ENCODE peak calls at places on chromosomes 2 and 18, in six cellular contexts. C is AG09319, N is HFFc6, Y is H9, T is MV-4-11, X is cortex of kidney. P is an unnamed sample.

GRCh38 chr2:109318150-109318948 is 189.3 kb downstream of the SH3RF3 start:
- DNase-seq in C (peak; percentile 78), N (peak; percentile 85), Y (no peak), T (no peak), X (no peak), P (peak; percentile 89)

GRCh38 chr18:61107107-61107506 is 226.1 kb upstream of the CDH20 start:
- DNase-seq in C (no peak), N (no peak), Y (no peak), T (no peak), X (no peak), P (no peak)

GRCh38 chr2:215619022-215619958 is 183.4 kb upstream of the FN1 start:
- DNase-seq in C (no peak), N (no peak), Y (no peak), T (no peak), X (no peak), P (no peak)

GRCh38 chr18:32831781-32832180 is 59.0 kb upstream of the KLHL14 start:
- DNase-seq in C (no peak), N (no peak), Y (no peak), T (no peak), X (no peak), P (no peak)

GRCh38 chr2:45929674-45930395 is 278.4 kb downstream of the PRKCE start:
- DNase-seq in C (no peak), N (no peak), Y (no peak), T (peak; percentile 46), X (no peak), P (no peak)

GRCh38 chr2:233442028-233442310 is 87.7 kb downstream of the DGKD start:
- DNase-seq in C (no peak), N (no peak), Y (no peak), T (no peak), X (no peak), P (no peak)

GRCh38 chr2:233990261-233990798 is 60.2 kb upstream of the SPP2 start:
- DNase-seq in C (no peak), N (no peak), Y (no peak), T (no peak), X (no peak), P (no peak)

GRCh38 chr2:228613133-228613532 is 431.6 kb upstream of the SPHKAP start:
- DNase-seq in C (peak; percentile 48), N (peak; percentile 96), Y (no peak), T (no peak), X (no peak), P (peak; percentile 44)

GRCh38 chr18:23994361-23994902 is 20.1 kb upstream of the TTC39C start:
- DNase-seq in C (peak; percentile 91), N (peak; percentile 96), Y (no peak), T (no peak), X (no peak), P (peak; percentile 72)

GRCh38 chr2:118723394-118723793 is 124.1 kb downstream of the EN1 start:
- DNase-seq in C (peak; percentile 22), N (peak; percentile 6), Y (no peak), T (no peak), X (no peak), P (peak; percentile 55)

GRCh38 chr18:76621184-76621583 is 126.1 kb upstream of the ZNF516 start:
- DNase-seq in C (no peak), N (no peak), Y (no peak), T (no peak), X (no peak), P (no peak)

GRCh38 chr2:56763683-56764082 is 579.9 kb downstream of the CCDC85A start:
- DNase-seq in C (no peak), N (no peak), Y (no peak), T (no peak), X (no peak), P (no peak)

GRCh38 chr2:145543155-145543554 is 1023.2 kb upstream of the ZEB2 start:
- DNase-seq in C (no peak), N (no peak), Y (no peak), T (no peak), X (no peak), P (no peak)

GRCh38 chr2:220930542-220931076 is 641.5 kb downstream of the EPHA4 start:
- DNase-seq in C (peak; percentile 54), N (no peak), Y (no peak), T (no peak), X (no peak), P (no peak)

GRCh38 chr2:165886487-165887146 is 67.0 kb downstream of the TTC21B start:
- DNase-seq in C (no peak), N (no peak), Y (no peak), T (no peak), X (no peak), P (no peak)

GRCh38 chr2:146128216-146128615 is 1608.3 kb upstream of the ZEB2 start:
- DNase-seq in C (no peak), N (no peak), Y (no peak), T (no peak), X (no peak), P (no peak)

GRCh38 chr18:25351773-25352628 is at the start of gene ZNF521:
- DNase-seq in C (peak; percentile 83), N (peak; percentile 86), Y (peak; percentile 87), T (peak; percentile 0), X (peak; percentile 42), P (peak; percentile 93)

GRCh38 chr2:208278549-208278948 is 12.5 kb downstream of the PIKFYVE start:
- DNase-seq in C (no peak), N (no peak), Y (no peak), T (no peak), X (no peak), P (no peak)

GRCh38 chr18:47719096-47719780 is 211.2 kb downstream of the SMAD2 start:
- DNase-seq in C (no peak), N (no peak), Y (peak; percentile 39), T (no peak), X (no peak), P (no peak)

GRCh38 chr2:43340066-43340465 is 113.7 kb upstream of the ZFP36L2 start:
- DNase-seq in C (no peak), N (peak; percentile 66), Y (no peak), T (no peak), X (no peak), P (peak; percentile 84)

GRCh38 chr2:182767578-182767977 is 51.5 kb downstream of the DNAJC10 start:
- DNase-seq in C (no peak), N (peak; percentile 7), Y (peak; percentile 28), T (no peak), X (no peak), P (peak; percentile 5)

GRCh38 chr2:12008425-12009061 is 262.1 kb downstream of the LPIN1 start:
- DNase-seq in C (no peak), N (peak; percentile 55), Y (no peak), T (peak; percentile 88), X (no peak), P (no peak)

GRCh38 chr2:23551875-23552274 is 166.9 kb downstream of the KLHL29 start:
- DNase-seq in C (no peak), N (no peak), Y (no peak), T (no peak), X (no peak), P (no peak)

GRCh38 chr18:24586662-24587360 is 126.4 kb downstream of the HRH4 start:
- DNase-seq in C (no peak), N (no peak), Y (no peak), T (no peak), X (no peak), P (no peak)

GRCh38 chr2:20447437-20448245 is 767 bp downstream of the RHOB start:
- DNase-seq in C (no peak), N (no peak), Y (peak; percentile 45), T (no peak), X (no peak), P (peak; percentile 62)

GRCh38 chr2:240933966-240934700 is 28.0 kb downstream of the CROCC2 start:
- DNase-seq in C (no peak), N (no peak), Y (peak; percentile 18), T (no peak), X (no peak), P (no peak)

GRCh38 chr18:37447959-37448916 is 117.4 kb downstream of the CELF4 start:
- DNase-seq in C (no peak), N (no peak), Y (no peak), T (no peak), X (no peak), P (no peak)

GRCh38 chr2:20674974-20675679 is 8.2 kb downstream of the GDF7 start:
- DNase-seq in C (no peak), N (peak; percentile 66), Y (no peak), T (no peak), X (no peak), P (peak; percentile 89)